ENCODE peak calls at places on chromosomes 11 and 22, in four cellular contexts. One of them, this sample, is unnamed.

GRCh38 chr11:120500414-120500936 is 11.1 kb upstream of the GRIK4 start:
- DNase-seq in mammary epithelial cell: no peak
- DNase-seq in cardiac muscle cell: no peak
- DNase-seq in body of pancreas: no peak
- DNase-seq in this sample: peak

GRCh38 chr11:20739004-20739612 is 69.7 kb downstream of the NELL1 start:
- DNase-seq in mammary epithelial cell: no peak
- DNase-seq in cardiac muscle cell: no peak
- DNase-seq in body of pancreas: peak
- DNase-seq in this sample: no peak

GRCh38 chr11:44566559-44566949 is 1.1 kb downstream of the CD82 start:
- DNase-seq in mammary epithelial cell: no peak
- DNase-seq in cardiac muscle cell: no peak
- DNase-seq in body of pancreas: no peak
- DNase-seq in this sample: no peak

GRCh38 chr11:103608566-103608965 is 427.9 kb upstream of the DDI1 start:
- DNase-seq in mammary epithelial cell: peak
- DNase-seq in cardiac muscle cell: no peak
- DNase-seq in body of pancreas: no peak
- DNase-seq in this sample: peak

GRCh38 chr22:45441158-45441557 is 27.7 kb downstream of the RIBC2 start:
- DNase-seq in mammary epithelial cell: peak
- DNase-seq in cardiac muscle cell: peak
- DNase-seq in body of pancreas: peak
- DNase-seq in this sample: peak

GRCh38 chr11:43467958-43468357 is 109.2 kb downstream of the TTC17 start:
- DNase-seq in mammary epithelial cell: no peak
- DNase-seq in cardiac muscle cell: no peak
- DNase-seq in body of pancreas: no peak
- DNase-seq in this sample: no peak

GRCh38 chr11:93740031-93740801 is 1.1 kb downstream of the TAF1D start:
- DNase-seq in mammary epithelial cell: peak
- DNase-seq in cardiac muscle cell: peak
- DNase-seq in body of pancreas: peak
- DNase-seq in this sample: peak

GRCh38 chr22:24583221-24583971 is 9.5 kb downstream of the LRRC75B start:
- DNase-seq in mammary epithelial cell: no peak
- DNase-seq in cardiac muscle cell: peak
- DNase-seq in body of pancreas: peak
- DNase-seq in this sample: no peak

GRCh38 chr11:3220101-3220500 is 1.5 kb upstream of the MRGPRG start:
- DNase-seq in mammary epithelial cell: no peak
- DNase-seq in cardiac muscle cell: no peak
- DNase-seq in body of pancreas: no peak
- DNase-seq in this sample: no peak

GRCh38 chr11:9528141-9528511 is 45.3 kb upstream of the WEE1 start:
- DNase-seq in mammary epithelial cell: no peak
- DNase-seq in cardiac muscle cell: no peak
- DNase-seq in body of pancreas: no peak
- DNase-seq in this sample: no peak

GRCh38 chr11:102006835-102007566 is 40.2 kb upstream of the CFAP300 start:
- DNase-seq in mammary epithelial cell: no peak
- DNase-seq in cardiac muscle cell: no peak
- DNase-seq in body of pancreas: no peak
- DNase-seq in this sample: no peak

GRCh38 chr22:49358041-49358440 is 469.6 kb downstream of the BRD1 start:
- DNase-seq in mammary epithelial cell: no peak
- DNase-seq in cardiac muscle cell: no peak
- DNase-seq in body of pancreas: no peak
- DNase-seq in this sample: no peak
- H3K4me3 ChIP-seq in mammary epithelial cell: no peak
- H3K4me3 ChIP-seq in cardiac muscle cell: no peak
- H3K4me3 ChIP-seq in body of pancreas: no peak
- H3K4me3 ChIP-seq in this sample: no peak

DNA sequence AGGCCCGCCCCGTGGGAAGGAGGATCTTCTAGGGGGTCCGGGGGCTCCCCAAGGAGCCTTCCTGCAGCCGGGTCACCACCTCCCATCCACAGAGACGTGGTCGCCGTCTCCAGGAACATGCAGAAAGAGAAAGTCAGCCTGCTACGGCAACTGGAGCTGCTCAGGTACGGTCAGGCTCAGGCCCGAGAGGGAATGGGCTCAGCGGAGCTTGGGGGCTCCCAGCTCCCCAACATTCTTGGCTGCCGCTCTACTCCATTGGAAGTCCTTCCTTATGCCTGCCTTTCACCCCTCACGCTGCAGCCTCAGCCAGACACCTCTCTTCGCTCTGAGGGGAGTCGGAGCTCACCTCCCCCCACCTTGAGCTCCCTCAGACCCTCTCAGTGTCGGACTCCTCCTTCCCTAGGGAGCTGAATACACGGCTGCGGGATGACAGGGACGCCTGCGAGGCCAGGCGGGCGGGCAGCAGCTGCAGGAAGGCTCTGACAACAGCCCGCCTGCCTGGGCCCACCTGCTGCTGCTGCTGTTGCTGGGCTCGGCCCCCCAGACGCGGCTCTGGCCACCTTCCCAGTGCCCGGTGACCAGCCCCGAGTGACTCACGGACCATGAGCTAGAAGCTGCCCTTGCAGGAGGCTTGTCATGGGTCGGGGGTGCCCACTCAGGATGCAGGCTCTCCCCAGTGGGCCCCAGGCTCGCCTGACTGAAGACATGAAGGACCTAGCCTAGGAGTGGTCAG is 1.5 kb upstream of the CD151 start:
- DNase-seq in mammary epithelial cell: no peak
- DNase-seq in cardiac muscle cell: no peak
- DNase-seq in body of pancreas: no peak
- DNase-seq in this sample: peak
- H3K4me3 ChIP-seq in mammary epithelial cell: no peak
- H3K4me3 ChIP-seq in cardiac muscle cell: no peak
- H3K4me3 ChIP-seq in body of pancreas: no peak
- H3K4me3 ChIP-seq in this sample: no peak

DNA sequence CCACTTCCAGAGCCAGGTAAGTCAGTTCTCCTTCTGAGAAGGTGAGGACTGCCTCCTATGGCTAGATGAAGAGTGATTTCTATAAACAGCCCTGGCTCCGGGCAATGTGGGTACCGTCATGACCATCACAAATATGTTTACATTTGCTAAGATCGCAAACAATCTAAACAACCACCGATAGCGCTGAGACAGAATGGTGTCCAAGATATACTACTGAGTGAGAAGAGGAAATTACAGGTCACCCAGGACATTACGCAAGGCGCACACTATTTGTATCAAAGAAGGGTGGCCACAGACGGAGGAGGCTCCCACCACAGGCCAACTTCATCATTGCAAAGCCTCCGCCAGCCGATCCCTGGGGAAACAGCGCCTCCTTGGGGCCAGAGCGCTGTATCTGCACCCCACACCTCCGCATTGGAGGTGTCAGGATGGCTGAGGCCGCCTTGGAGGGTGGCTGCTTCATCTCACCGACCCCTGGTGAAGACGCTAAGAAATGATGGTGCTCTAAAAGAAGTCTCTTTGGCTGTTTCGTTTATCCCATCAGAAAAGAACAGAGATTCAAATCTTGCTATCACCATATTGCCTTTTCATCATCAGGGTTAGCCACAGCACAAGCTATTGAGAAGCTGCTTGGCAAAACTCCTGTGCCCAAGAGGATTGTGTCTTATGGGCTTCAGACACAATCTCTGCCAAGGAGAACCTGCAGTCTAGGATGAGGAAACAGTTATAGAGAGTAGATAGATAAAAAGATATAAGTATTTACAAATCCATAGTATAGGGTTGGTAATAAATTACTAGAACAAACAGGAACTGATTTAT is 12.3 kb upstream of the ASRGL1 start:
- DNase-seq in mammary epithelial cell: peak
- DNase-seq in cardiac muscle cell: peak
- DNase-seq in body of pancreas: peak
- DNase-seq in this sample: peak
- H3K4me3 ChIP-seq in mammary epithelial cell: no peak
- H3K4me3 ChIP-seq in cardiac muscle cell: no peak
- H3K4me3 ChIP-seq in body of pancreas: no peak
- H3K4me3 ChIP-seq in this sample: no peak

GRCh38 chr22:39169797-39170466 is 17.5 kb upstream of the CBX7 start:
- DNase-seq in mammary epithelial cell: no peak
- DNase-seq in cardiac muscle cell: no peak
- DNase-seq in body of pancreas: no peak
- DNase-seq in this sample: no peak

GRCh38 chr22:39173050-39173706 is 20.7 kb upstream of the CBX7 start:
- DNase-seq in mammary epithelial cell: no peak
- DNase-seq in cardiac muscle cell: no peak
- DNase-seq in body of pancreas: no peak
- DNase-seq in this sample: no peak

GRCh38 chr22:39173787-39174497 is 21.5 kb upstream of the CBX7 start:
- DNase-seq in mammary epithelial cell: no peak
- DNase-seq in cardiac muscle cell: peak
- DNase-seq in body of pancreas: no peak
- DNase-seq in this sample: no peak

GRCh38 chr22:39171623-39172264 is 19.3 kb upstream of the CBX7 start:
- DNase-seq in mammary epithelial cell: no peak
- DNase-seq in cardiac muscle cell: no peak
- DNase-seq in body of pancreas: no peak
- DNase-seq in this sample: no peak

GRCh38 chr22:39170825-39171622 is 18.5 kb upstream of the CBX7 start:
- DNase-seq in mammary epithelial cell: peak
- DNase-seq in cardiac muscle cell: peak
- DNase-seq in body of pancreas: peak
- DNase-seq in this sample: peak
- H3K4me3 ChIP-seq in mammary epithelial cell: no peak
- H3K4me3 ChIP-seq in cardiac muscle cell: no peak
- H3K4me3 ChIP-seq in body of pancreas: no peak
- H3K4me3 ChIP-seq in this sample: no peak